ENCODE peak calls at places on chromosome 3, in four cellular contexts. J is Peyer's patch, P is body of pancreas, D is OCI-LY7. N is an unnamed sample.

GRCh38 chr3:30167511-30168135 is 438.8 kb upstream of the TGFBR2 start:
- DNase-seq in J (no peak), P (no peak), D (no peak), N (no peak)

GRCh38 chr3:11719406-11720219 is 75.9 kb upstream of the VGLL4 start:
- DNase-seq in J (peak; percentile 96), P (peak; percentile 96), D (peak; percentile 88), N (peak; percentile 96)

GRCh38 chr3:16290007-16290826 is 25.2 kb downstream of the OXNAD1 start:
- DNase-seq in J (peak; percentile 84), P (peak; percentile 28), D (peak; percentile 62), N (no peak)

GRCh38 chr3:52188586-52189404 is 9.2 kb upstream of the ALAS1 start:
- DNase-seq in J (no peak), P (no peak), D (no peak), N (no peak)

GRCh38 chr3:11954312-11954934 is 49.8 kb upstream of the SYN2 start:
- DNase-seq in J (no peak), P (no peak), D (no peak), N (peak; percentile 68)

GRCh38 chr3:134503266-134503665 is 17.4 kb downstream of the CEP63 start:
- DNase-seq in J (no peak), P (no peak), D (no peak), N (no peak)

GRCh38 chr3:121592856-121593702 is at the start of gene FBXO40:
- DNase-seq in J (peak; percentile 49), P (peak; percentile 26), D (peak; percentile 66), N (peak; percentile 16)

GRCh38 chr3:5186854-5187151 is 704 bp upstream of the EDEM1 start:
- DNase-seq in J (no peak), P (no peak), D (no peak), N (no peak)

GRCh38 chr3:40546811-40547210 is 22.1 kb downstream of the ZNF621 start:
- DNase-seq in J (no peak), P (no peak), D (no peak), N (no peak)

GRCh38 chr3:60746690-60747416 is 504.4 kb downstream of the FHIT start:
- DNase-seq in J (no peak), P (no peak), D (no peak), N (no peak)

GRCh38 chr3:185308126-185308754 is 54.4 kb upstream of the EHHADH start:
- DNase-seq in J (peak; percentile 77), P (peak; percentile 71), D (peak; percentile 55), N (peak; percentile 88)

GRCh38 chr3:88203537-88204143 is 53.9 kb downstream of the C3orf38 start:
- DNase-seq in J (peak; percentile 86), P (peak; percentile 66), D (peak; percentile 67), N (no peak)

GRCh38 chr3:156628095-156628690 is 46.2 kb upstream of the TIPARP start:
- DNase-seq in J (no peak), P (no peak), D (no peak), N (no peak)

GRCh38 chr3:178618197-178618596 is 82.0 kb downstream of the KCNMB2 start:
- DNase-seq in J (no peak), P (no peak), D (no peak), N (no peak)

GRCh38 chr3:162390891-162391290 is 894.3 kb downstream of the OTOL1 start:
- DNase-seq in J (no peak), P (no peak), D (no peak), N (no peak)

GRCh38 chr3:197603317-197603933 is 47.7 kb upstream of the BDH1 start:
- DNase-seq in J (no peak), P (no peak), D (no peak), N (no peak)

GRCh38 chr3:9810357-9810726 is 280 bp downstream of the TTLL3 start:
- DNase-seq in J (no peak), P (no peak), D (no peak), N (peak; percentile 25)
- H3K4me3 ChIP-seq in J (peak overlapping the region; percentile 78), P (peak overlapping the region; percentile 51), D (peak overlapping the region; percentile 52), N (peak overlapping the region; percentile 56)

DNA sequence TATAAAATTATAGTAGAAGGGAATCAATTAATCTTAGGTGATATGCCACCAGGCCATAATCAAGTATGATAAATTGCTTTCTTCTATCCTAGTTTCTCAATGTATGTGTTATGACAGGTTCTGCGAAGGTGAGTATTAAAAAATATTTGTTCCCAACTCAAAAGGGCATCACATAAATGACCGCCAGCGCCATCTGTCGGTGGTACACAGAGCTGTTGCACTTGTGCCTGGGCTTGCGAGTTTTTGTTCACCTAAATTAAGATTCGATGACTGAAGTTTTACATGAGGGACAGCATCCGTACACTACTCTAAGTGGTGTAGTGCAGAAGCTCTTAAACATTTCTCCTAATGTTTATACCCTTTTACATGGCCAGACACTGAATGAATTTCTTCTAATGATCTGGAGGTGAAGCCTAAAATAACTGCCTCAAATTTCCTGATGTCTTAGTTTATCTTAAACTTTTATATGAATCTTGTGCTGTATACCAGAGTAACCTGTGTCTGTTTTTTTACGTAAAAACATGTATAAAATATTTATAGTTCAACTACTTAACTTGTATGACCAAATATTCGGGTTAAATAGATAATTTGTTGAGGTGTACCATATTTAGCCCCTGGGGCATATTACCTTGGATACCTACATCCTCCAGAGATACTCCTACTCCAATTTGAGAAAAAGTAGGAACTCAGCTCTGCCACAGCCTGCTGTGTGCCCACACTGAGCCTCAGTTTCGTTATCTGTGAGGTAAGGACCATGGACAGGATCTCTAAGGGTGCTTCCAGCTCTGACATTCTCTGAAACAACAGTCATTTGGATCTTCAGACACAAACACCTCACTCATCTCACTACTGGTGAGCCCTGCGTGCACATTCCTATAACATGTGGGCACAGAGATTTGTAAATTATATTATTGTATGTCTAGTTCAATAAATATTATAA is 365.6 kb downstream of the MAGI1 start:
- DNase-seq in J (peak; percentile 72), P (peak; percentile 47), D (peak; percentile 50), N (peak; percentile 64)
- TF ChIP-seq CTCF in J (peak; percentile 39), P (peak; percentile 20), D (peak; percentile 90), N (peak; percentile 48)

GRCh38 chr3:83877909-83878308 is 1080.9 kb upstream of the CADM2 start:
- DNase-seq in J (no peak), P (no peak), D (no peak), N (no peak)

DNA sequence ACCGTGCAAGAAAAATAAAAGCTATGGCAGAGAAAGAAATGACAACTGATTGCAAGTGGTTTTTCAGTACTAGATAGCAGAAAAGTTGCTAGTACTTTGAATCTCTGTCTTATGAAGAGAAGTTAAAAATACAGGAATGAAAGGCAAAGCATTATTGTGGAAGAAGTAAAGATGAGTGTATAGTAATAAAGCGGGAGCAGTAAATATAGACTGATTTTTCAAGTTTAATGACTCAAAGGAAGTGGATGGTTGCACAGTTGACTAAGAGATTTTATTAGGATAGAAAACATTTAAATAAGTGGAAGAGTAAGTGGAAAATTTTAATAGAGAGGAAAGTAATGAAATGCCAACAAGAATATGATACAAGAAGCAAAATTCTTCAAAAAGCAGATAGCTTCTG is 1076.1 kb upstream of the CADM2 start:
- DNase-seq in J (no peak), P (no peak), D (no peak), N (no peak)
- H3K4me1 ChIP-seq in J (no peaks in the 10 kb centered on the region), P (no peaks in the 10 kb centered on the region), D (no peaks in the 10 kb centered on the region), N (no peaks in the 10 kb centered on the region)

GRCh38 chr3:14918356-14918860 is 29.0 kb upstream of the NR2C2 start:
- DNase-seq in J (no peak), P (no peak), D (no peak), N (no peak)
- H3K4me3 ChIP-seq in J (no peak overlapping the region), P (no peak overlapping the region), D (no peak overlapping the region), N (no peak overlapping the region)

N was measured in mucosa of descending colon.